ENCODE peak calls at places on chromosomes 13 and 19, in six cellular contexts. I is naive thymus-derived CD4-positive, alpha-beta T cell; K is thoracic aorta; V is SJCRH30; J is GM23248; O is colonic mucosa. X is an unnamed sample.

GRCh38 chr13:65913173-65913572 is 1317.0 kb downstream of the PCDH9 start:
- DNase-seq in K (no peak), I (no peak), O (no peak), V (no peak), J (peak; percentile 64), X (no peak)

GRCh38 chr19:13842294-13843103 is 34.4 kb upstream of the NANOS3 start:
- DNase-seq in I (peak; percentile 61), K (peak; percentile 70), V (peak; percentile 89), J (peak; percentile 86), O (peak; percentile 85), X (peak; percentile 81)

GRCh38 chr13:59480398-59480797 is 683.3 kb downstream of the DIAPH3 start:
- DNase-seq in I (no peak), K (no peak), O (no peak), J (no peak), V (peak; percentile 41), X (no peak)

GRCh38 chr19:1416014-1416841 is 8.8 kb downstream of the DAZAP1 start:
- DNase-seq in O (no peak), K (no peak), I (no peak), J (peak; percentile 75), V (no peak), X (no peak)

GRCh38 chr19:4058696-4059492 is 7.8 kb downstream of the ZBTB7A start:
- DNase-seq in J (peak; percentile 58), V (no peak), I (no peak), K (no peak), O (peak; percentile 51), X (peak; percentile 63)

GRCh38 chr13:45333973-45334922 is 6.7 kb downstream of the TPT1 start:
- DNase-seq in J (peak; percentile 48), O (no peak), K (no peak), I (peak; percentile 37), V (no peak), X (no peak)

GRCh38 chr13:37777676-37778075 is 91.9 kb downstream of the TRPC4 start:
- DNase-seq in I (no peak), O (no peak), V (no peak), K (no peak), J (no peak), X (no peak)

GRCh38 chr19:38293281-38293680 is 10.8 kb upstream of the C19orf33 start:
- DNase-seq in O (no peak), V (peak; percentile 69), J (no peak), K (no peak), I (no peak), X (no peak)

GRCh38 chr19:40811478-40812341 is 12.7 kb downstream of the EGLN2 start:
- DNase-seq in I (peak; percentile 53), O (peak; percentile 33), K (no peak), V (no peak), J (no peak), X (no peak)

GRCh38 chr19:47142779-47143178 is 12.1 kb downstream of the SAE1 start:
- DNase-seq in O (no peak), V (no peak), J (peak; percentile 67), I (no peak), K (no peak), X (no peak)
- H3K27ac ChIP-seq in O (no peak overlapping the region), V (no peak overlapping the region), J (peak overlapping the region; percentile 31), I (no peak overlapping the region), K (no peak overlapping the region), X (no peak overlapping the region)

DNA sequence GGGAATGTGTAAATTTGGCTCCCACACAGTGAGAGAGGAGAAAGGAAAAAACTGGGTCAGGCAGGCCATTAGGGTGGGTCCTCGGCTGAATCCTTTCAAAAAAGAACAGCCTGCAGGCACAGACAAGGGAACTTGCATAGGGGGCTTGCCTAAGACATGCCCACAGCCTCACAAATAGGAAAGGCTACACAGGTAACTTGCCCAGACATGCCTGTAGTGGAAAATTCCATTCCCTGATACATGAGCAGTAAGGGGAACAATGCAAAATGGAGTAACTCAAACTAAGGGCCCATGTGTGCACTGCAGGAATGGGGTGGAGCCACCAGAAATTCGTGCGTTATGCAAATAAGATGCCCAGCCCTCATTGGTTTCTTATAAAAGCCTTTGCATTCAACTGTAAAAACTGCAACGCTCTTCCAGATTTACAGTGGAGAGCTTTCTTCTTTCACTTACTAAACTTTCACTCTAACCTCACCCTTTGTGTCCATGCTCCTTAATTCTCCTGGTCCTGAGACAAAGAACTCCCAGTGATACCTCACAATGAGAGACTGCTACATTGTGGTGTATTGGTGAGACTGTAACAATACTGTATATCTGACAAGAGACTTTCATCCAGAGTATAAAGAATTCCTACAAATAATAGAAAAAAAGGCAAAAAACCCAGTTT is 59.5 kb upstream of the SLITRK1 start:
- DNase-seq in I (no peak), V (no peak), J (no peak), K (no peak), O (no peak), X (no peak)
- H3K27ac ChIP-seq in I (no peak overlapping the region), V (no peak overlapping the region), J (no peak overlapping the region), K (no peak overlapping the region), O (no peak overlapping the region), X (no peak overlapping the region)

GRCh38 chr19:9835507-9835949 is 410 bp downstream of the PIN1 start:
- DNase-seq in V (no peak), O (no peak), J (no peak), K (no peak), I (no peak), X (no peak)
- H3K27ac ChIP-seq in V (peak overlapping the region; percentile 37), O (no peak overlapping the region), J (no peak overlapping the region), K (peak overlapping the region; percentile 56), I (peak overlapping the region; percentile 71), X (no peak overlapping the region)

GRCh38 chr19:5691930-5692784 is 2.1 kb downstream of the RPL36 start:
- DNase-seq in I (no peak), O (no peak), V (no peak), K (no peak), J (peak; percentile 69), X (peak; percentile 67)

GRCh38 chr19:5690125-5690954 is at the start of gene RPL36:
- DNase-seq in J (peak; percentile 98), V (peak; percentile 96), I (peak; percentile 95), K (peak; percentile 74), O (peak; percentile 99), X (peak; percentile 95)

GRCh38 chr19:5692785-5693194 is 2.7 kb downstream of the RPL36 start:
- DNase-seq in O (no peak), J (peak; percentile 43), K (no peak), V (no peak), I (no peak), X (no peak)

GRCh38 chr19:5690955-5691204 is 785 bp downstream of the RPL36 start:
- DNase-seq in I (no peak), K (no peak), J (peak; percentile 53), V (no peak), O (no peak), X (no peak)

DNA sequence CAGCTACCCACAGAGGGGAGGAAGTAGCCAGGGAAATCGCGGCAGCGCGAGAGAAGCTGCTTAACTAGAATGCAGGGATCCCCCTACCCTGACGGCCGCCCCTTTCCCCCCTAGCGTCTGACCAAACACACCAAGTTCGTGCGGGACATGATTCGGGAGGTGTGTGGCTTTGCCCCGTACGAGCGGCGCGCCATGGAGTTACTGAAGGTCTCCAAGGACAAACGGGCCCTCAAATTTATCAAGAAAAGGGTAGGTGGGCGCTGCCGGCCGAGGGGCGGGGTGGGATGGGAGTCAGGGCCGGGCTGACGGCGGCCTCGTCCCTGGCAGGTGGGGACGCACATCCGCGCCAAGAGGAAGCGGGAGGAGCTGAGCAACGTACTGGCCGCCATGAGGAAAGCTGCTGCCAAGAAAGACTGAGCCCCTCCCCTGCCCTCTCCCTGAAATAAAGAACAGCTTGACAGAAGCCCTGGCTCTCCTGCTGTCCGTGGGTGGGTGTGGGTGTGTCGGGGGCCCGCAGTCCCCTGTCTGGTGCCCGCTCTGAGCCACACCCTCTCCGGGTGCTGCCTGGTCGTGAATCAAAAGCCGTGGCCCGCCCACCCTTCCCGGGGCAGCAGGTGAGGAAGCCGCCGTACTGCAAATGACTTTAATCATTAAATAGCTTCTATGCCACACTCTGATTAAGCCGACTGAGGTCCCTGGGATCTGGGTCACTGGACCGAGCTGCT is 1.3 kb downstream of the RPL36 start:
- DNase-seq in O (peak; percentile 85), K (no peak), V (no peak), J (peak; percentile 60), I (peak; percentile 43), X (peak; percentile 77)
- H3K27ac ChIP-seq in O (peak overlapping the region; percentile 84), K (peak overlapping the region; percentile 86), V (no peak overlapping the region), J (peak overlapping the region; percentile 77), I (peak overlapping the region; percentile 85), X (peak overlapping the region; percentile 84)

DNA sequence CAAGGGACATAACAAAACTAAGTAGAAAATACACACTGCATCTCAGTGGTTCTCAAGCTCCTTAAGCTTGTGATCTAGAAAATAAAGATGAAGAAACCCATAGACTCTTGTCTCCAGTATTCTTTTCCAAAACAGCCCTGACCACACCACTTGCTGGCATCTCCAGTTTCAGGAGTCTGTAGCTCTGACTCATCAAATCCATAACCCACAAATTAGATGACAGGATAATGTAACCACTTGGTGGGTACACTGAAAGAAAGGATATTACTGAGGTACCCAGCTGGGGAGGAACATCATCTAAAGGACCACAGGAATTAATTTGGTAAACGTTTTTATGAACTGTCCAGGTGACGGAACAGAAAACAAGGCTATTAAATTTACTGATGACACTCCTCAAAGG is 214.7 kb downstream of the VWA8 start:
- DNase-seq in K (no peak), O (no peak), V (peak; percentile 65), I (no peak), J (peak; percentile 71), X (no peak)
- H3K27ac ChIP-seq in K (no peak overlapping the region), O (no peak overlapping the region), V (peak overlapping the region; percentile 73), I (no peak overlapping the region), J (no peak overlapping the region), X (no peak overlapping the region)

X was measured in pancreas.